ENCODE peak calls at places on chromosomes 1 and 21, in ten cellular contexts. K is endothelial cell; N is CD4-positive, CD25-positive, alpha-beta regulatory T cell; V is globus pallidus; E is left colon; H is AG09309; G is psoas muscle; I is naive B cell; J is Calu3; L is activated naive CD4-positive, alpha-beta T cell treated with anti-CD3 and anti-CD28 coated beads, Interleukin-2, amount 10 ng/mL, durations not matched to agents 7 days and 5 days. A is an unnamed sample.

GRCh38 chr21:17668479-17668878 is 55.8 kb upstream of the BTG3 start:
- DNase-seq in J (no peak), I (no peak), L (no peak), K (no peak), V (no peak), H (no peak), N (no peak), G (no peak), E (no peak), A (no peak)

GRCh38 chr1:170213598-170213997 is 67.8 kb downstream of the NTMT2 start:
- DNase-seq in L (no peak), G (peak), J (no peak), N (no peak), H (no peak), K (no peak), V (no peak), E (no peak), I (no peak), A (no peak)

GRCh38 chr1:247113094-247113497 is 8.9 kb upstream of the ZNF669 start:
- DNase-seq in I (no peak), L (no peak), J (no peak), V (no peak), E (no peak), G (no peak), N (no peak), K (no peak), H (no peak), A (no peak)

GRCh38 chr1:20346433-20346832 is 55.8 kb downstream of the VWA5B1 start:
- DNase-seq in J (no peak), E (no peak), I (no peak), N (no peak), K (no peak), H (no peak), G (no peak), V (no peak), L (no peak), A (no peak)

GRCh38 chr1:205576011-205576410 is 55.8 kb downstream of the ELK4 start:
- DNase-seq in I (no peak), K (no peak), E (no peak), H (no peak), V (no peak), L (no peak), G (no peak), N (no peak), J (no peak), A (no peak)

GRCh38 chr1:190169311-190170067 is 308.2 kb downstream of the BRINP3 start:
- DNase-seq in G (no peak), N (no peak), H (no peak), L (no peak), J (no peak), E (no peak), I (no peak), K (no peak), V (no peak), A (no peak)

GRCh38 chr1:119544165-119544762 is 37.3 kb downstream of the HSD3B1 start:
- DNase-seq in L (peak), H (no peak), N (no peak), I (no peak), K (peak), E (no peak), G (no peak), J (peak), V (no peak), A (no peak)

GRCh38 chr1:228037401-228038386 is 30.9 kb downstream of the WNT3A start:
- DNase-seq in I (no peak), G (no peak), J (peak), E (no peak), N (no peak), L (peak), V (no peak), H (no peak), K (peak), A (no peak)

GRCh38 chr21:44515359-44516165 is 24.4 kb downstream of the KRTAP10-1 start:
- DNase-seq in V (no peak), H (no peak), L (no peak), G (no peak), J (no peak), K (no peak), E (no peak), N (no peak), I (no peak), A (no peak)

GRCh38 chr1:218330043-218330623 is 15.0 kb upstream of the TGFB2 start:
- DNase-seq in L (no peak), N (peak), I (peak), V (no peak), J (no peak), G (no peak), K (no peak), E (no peak), H (no peak), A (no peak)

GRCh38 chr1:24635195-24635843 is 7.8 kb upstream of the SRRM1 start:
- DNase-seq in K (no peak), I (peak), G (no peak), V (peak), J (no peak), H (peak), E (no peak), L (no peak), N (peak), A (no peak)

GRCh38 chr21:39251326-39251725 is 62.1 kb downstream of the BRWD1 start:
- DNase-seq in K (no peak), V (no peak), N (no peak), L (no peak), E (no peak), G (no peak), I (no peak), H (no peak), J (no peak), A (no peak)

GRCh38 chr1:30407862-30408580 is 315.4 kb downstream of the MATN1 start:
- DNase-seq in N (no peak), J (no peak), H (peak), V (no peak), K (no peak), L (no peak), I (no peak), E (no peak), G (no peak), A (peak)

GRCh38 chr1:225447649-225448048 is 19.8 kb upstream of the LBR start:
- DNase-seq in J (no peak), N (no peak), V (peak), L (no peak), H (no peak), K (no peak), E (peak), I (no peak), G (no peak), A (peak)

GRCh38 chr1:177732178-177732577 is 237.7 kb downstream of the SEC16B start:
- DNase-seq in V (no peak), I (no peak), K (no peak), L (no peak), N (no peak), E (no peak), H (no peak), G (no peak), J (no peak), A (no peak)

GRCh38 chr1:156664949-156665411 is 12.2 kb downstream of the NES start:
- DNase-seq in L (no peak), N (no peak), J (peak), V (no peak), H (no peak), E (peak), I (no peak), K (no peak), G (peak), A (peak)

GRCh38 chr1:101388904-101389546 is 152.2 kb downstream of the S1PR1 start:
- DNase-seq in H (no peak), G (no peak), K (no peak), L (no peak), I (peak), E (no peak), J (no peak), V (no peak), N (no peak), A (no peak)

GRCh38 chr1:160780398-160780755 is 15.6 kb upstream of the LY9 start:
- DNase-seq in H (no peak), K (no peak), J (no peak), I (no peak), E (no peak), L (no peak), N (no peak), G (no peak), V (no peak), A (no peak)

GRCh38 chr1:69038379-69038778 is 529.3 kb upstream of the LRRC7 start:
- DNase-seq in J (no peak), I (no peak), V (no peak), N (no peak), L (no peak), E (no peak), K (no peak), G (no peak), H (no peak), A (no peak)

GRCh38 chr1:61133048-61134019 is 51.0 kb downstream of the NFIA start:
- DNase-seq in G (no peak), I (no peak), K (no peak), H (no peak), J (no peak), N (no peak), E (no peak), V (no peak), L (no peak), A (no peak)

GRCh38 chr1:113905435-113905861 is 322 bp downstream of the DCLRE1B start:
- DNase-seq in E (no peak), K (peak), N (no peak), L (peak), V (no peak), G (no peak), I (no peak), J (peak), H (no peak), A (no peak)

GRCh38 chr1:98515744-98516143 is 145.8 kb upstream of the SNX7 start:
- DNase-seq in K (no peak), I (no peak), N (no peak), L (no peak), G (no peak), V (no peak), H (no peak), E (no peak), J (no peak), A (no peak)

GRCh38 chr1:170619167-170620030 is 44.5 kb upstream of the PRRX1 start:
- DNase-seq in V (no peak), J (peak), G (no peak), N (no peak), I (no peak), E (no peak), H (no peak), L (no peak), K (no peak), A (peak)

GRCh38 chr1:209387969-209388329 is 195.6 kb upstream of the CAMK1G start:
- DNase-seq in H (no peak), K (no peak), V (no peak), N (no peak), E (no peak), L (no peak), I (no peak), G (no peak), J (no peak), A (no peak)

GRCh38 chr1:191671236-191671635 is 487.0 kb upstream of the RGS18 start:
- DNase-seq in J (no peak), H (no peak), N (no peak), E (no peak), K (no peak), L (no peak), V (no peak), G (no peak), I (no peak), A (no peak)

GRCh38 chr1:217660353-217661062 is 29.4 kb downstream of the SPATA17 start:
- DNase-seq in I (no peak), H (peak), V (no peak), N (no peak), G (no peak), L (no peak), E (no peak), J (no peak), K (no peak), A (no peak)

GRCh38 chr1:156689035-156689959 is 12.1 kb upstream of the NES start:
- DNase-seq in K (peak), N (peak), E (peak), J (peak), I (peak), V (peak), G (peak), L (peak), H (peak), A (peak)

GRCh38 chr1:205983925-205984725 is 19.1 kb downstream of the RAB7B start:
- DNase-seq in V (peak), H (no peak), K (peak), L (peak), J (peak), G (peak), I (peak), N (no peak), E (peak), A (peak)

GRCh38 chr1:25787477-25788043 is 12.4 kb upstream of the SELENON start:
- DNase-seq in N (no peak), H (no peak), E (no peak), K (no peak), G (no peak), J (no peak), L (no peak), V (no peak), I (no peak), A (no peak)

GRCh38 chr21:16865612-16866011 is 647.2 kb upstream of the CXADR start:
- DNase-seq in G (no peak), V (no peak), E (no peak), K (no peak), L (no peak), H (no peak), N (no peak), J (no peak), I (no peak), A (no peak)

A was measured in mucosa of gallbladder.